ENCODE peak calls at places on chromosomes 4 and X, in nine cellular contexts. G is prostate gland; Y is GM13976; P is SW 1271; S is stimulated activated naive B cell treated with anti-CD40 and anti-IgM and Interleukin-4, amounts not matched to agents 10 μg/mL and 1 μg/mL and 100 μg/mL, for 72 hours; W is testis; I is EL; T is C1 segment of cervical spinal cord; A is omental fat pad. K is an unnamed sample.

GRCh38 chr4:58313444-58313843 is 1203.3 kb upstream of the IGFBP7 start:
- DNase-seq in Y (no peak), I (no peak), W (no peak), A (no peak), S (no peak), P (no peak), T (no peak), G (no peak), K (no peak)

GRCh38 chrX:74133156-74133796 is 170.7 kb upstream of the ZCCHC13 start:
- DNase-seq in P (no peak), S (peak; percentile 3), G (peak; percentile 25), T (no peak), I (peak; percentile 48), W (peak; percentile 18), Y (peak; percentile 52), A (no peak), K (peak; percentile 27)

GRCh38 chr4:176534566-176534965 is 214.8 kb downstream of the SPCS3 start:
- DNase-seq in S (no peak), T (no peak), I (peak; percentile 85), W (no peak), P (no peak), A (no peak), Y (no peak), G (no peak), K (no peak)

GRCh38 chrX:68834371-68835103 is 5.7 kb downstream of the EFNB1 start:
- DNase-seq in W (no peak), T (no peak), A (no peak), I (no peak), Y (no peak), S (no peak), G (no peak), P (no peak), K (no peak)

GRCh38 chrX:139211568-139212182 is 318.9 kb upstream of the F9 start:
- DNase-seq in Y (no peak), I (no peak), S (no peak), P (no peak), W (no peak), T (no peak), A (no peak), G (no peak), K (no peak)

GRCh38 chrX:75623535-75623934 is 100.7 kb upstream of the ZDHHC15 start:
- DNase-seq in P (no peak), Y (no peak), A (no peak), G (no peak), I (no peak), S (no peak), W (peak; percentile 12), T (no peak), K (no peak)

GRCh38 chr4:4395849-4396627 is 9.1 kb downstream of the NSG1 start:
- DNase-seq in I (no peak), G (no peak), T (no peak), A (no peak), S (no peak), P (no peak), W (no peak), Y (peak; percentile 59), K (no peak)

GRCh38 chr4:139014391-139015268 is 951 bp upstream of the NOCT start:
- DNase-seq in Y (peak; percentile 45), G (no peak), I (peak; percentile 95), A (no peak), P (peak; percentile 71), W (no peak), S (no peak), T (no peak), K (peak; percentile 83)

GRCh38 chrX:84064164-84064563 is 123.8 kb downstream of the RPS6KA6 start:
- DNase-seq in Y (no peak), I (no peak), P (no peak), G (no peak), T (no peak), W (no peak), S (no peak), A (no peak), K (no peak)